ENCODE peak calls at places on chromosomes 16 and 17, in nine cellular contexts. One of them, this sample, is unnamed.

GRCh38 chr16:28189237-28189636 is 22.5 kb downstream of the XPO6 start:
- DNase-seq in Peyer's patch: no peak
- DNase-seq in transverse colon: no peak
- DNase-seq in BJ: no peak
- DNase-seq in fibroblast of mammary gland: peak
- DNase-seq in dorsolateral prefrontal cortex: no peak
- DNase-seq in foreskin fibroblast: peak
- DNase-seq in bronchial epithelial cell: peak
- DNase-seq in cardiac muscle cell: no peak
- DNase-seq in this sample: no peak

GRCh38 chr17:79769596-79770520 is 8.1 kb upstream of the CBX2 start:
- DNase-seq in foreskin fibroblast: no peak
- DNase-seq in dorsolateral prefrontal cortex: no peak
- DNase-seq in fibroblast of mammary gland: no peak
- DNase-seq in bronchial epithelial cell: no peak
- DNase-seq in BJ: no peak
- DNase-seq in cardiac muscle cell: no peak
- DNase-seq in Peyer's patch: no peak
- DNase-seq in transverse colon: no peak
- DNase-seq in this sample: no peak

GRCh38 chr16:85498607-85499006 is 114.5 kb upstream of the GSE1 start:
- DNase-seq in foreskin fibroblast: no peak
- DNase-seq in bronchial epithelial cell: no peak
- DNase-seq in dorsolateral prefrontal cortex: no peak
- DNase-seq in transverse colon: peak
- DNase-seq in fibroblast of mammary gland: no peak
- DNase-seq in Peyer's patch: peak
- DNase-seq in cardiac muscle cell: no peak
- DNase-seq in BJ: no peak
- DNase-seq in this sample: no peak

GRCh38 chr16:4682616-4683254 is 10.6 kb upstream of the NUDT16L1 start:
- DNase-seq in cardiac muscle cell: peak
- DNase-seq in foreskin fibroblast: peak
- DNase-seq in bronchial epithelial cell: peak
- DNase-seq in transverse colon: no peak
- DNase-seq in dorsolateral prefrontal cortex: peak
- DNase-seq in BJ: no peak
- DNase-seq in fibroblast of mammary gland: peak
- DNase-seq in Peyer's patch: peak
- DNase-seq in this sample: no peak

GRCh38 chr17:61758430-61758829 is 104.9 kb downstream of the BRIP1 start:
- DNase-seq in bronchial epithelial cell: no peak
- DNase-seq in transverse colon: no peak
- DNase-seq in BJ: no peak
- DNase-seq in fibroblast of mammary gland: no peak
- DNase-seq in dorsolateral prefrontal cortex: no peak
- DNase-seq in Peyer's patch: no peak
- DNase-seq in cardiac muscle cell: no peak
- DNase-seq in foreskin fibroblast: no peak
- DNase-seq in this sample: no peak

GRCh38 chr17:77400445-77400870 is 259.7 kb downstream of the SEC14L1 start:
- DNase-seq in transverse colon: no peak
- DNase-seq in fibroblast of mammary gland: no peak
- DNase-seq in dorsolateral prefrontal cortex: no peak
- DNase-seq in BJ: no peak
- DNase-seq in cardiac muscle cell: peak
- DNase-seq in foreskin fibroblast: peak
- DNase-seq in Peyer's patch: peak
- DNase-seq in bronchial epithelial cell: no peak
- DNase-seq in this sample: no peak

GRCh38 chr16:30902070-30902972 is 5.9 kb downstream of the CTF1 start:
- DNase-seq in transverse colon: peak
- DNase-seq in foreskin fibroblast: peak
- DNase-seq in dorsolateral prefrontal cortex: peak
- DNase-seq in cardiac muscle cell: peak
- DNase-seq in BJ: no peak
- DNase-seq in bronchial epithelial cell: peak
- DNase-seq in Peyer's patch: peak
- DNase-seq in fibroblast of mammary gland: peak
- DNase-seq in this sample: no peak

GRCh38 chr17:80855196-80855967 is 136.3 kb upstream of the CHMP6 start:
- DNase-seq in BJ: no peak
- DNase-seq in fibroblast of mammary gland: no peak
- DNase-seq in Peyer's patch: no peak
- DNase-seq in bronchial epithelial cell: no peak
- DNase-seq in transverse colon: peak
- DNase-seq in foreskin fibroblast: no peak
- DNase-seq in cardiac muscle cell: no peak
- DNase-seq in dorsolateral prefrontal cortex: no peak
- DNase-seq in this sample: no peak

GRCh38 chr16:67399218-67399733 is 6.0 kb upstream of the TPPP3 start:
- DNase-seq in foreskin fibroblast: peak
- DNase-seq in dorsolateral prefrontal cortex: no peak
- DNase-seq in BJ: no peak
- DNase-seq in fibroblast of mammary gland: no peak
- DNase-seq in cardiac muscle cell: peak
- DNase-seq in transverse colon: no peak
- DNase-seq in bronchial epithelial cell: no peak
- DNase-seq in Peyer's patch: peak
- DNase-seq in this sample: no peak

GRCh38 chr16:89557230-89557935 is 3.1 kb upstream of the RPL13 start:
- DNase-seq in dorsolateral prefrontal cortex: peak
- DNase-seq in cardiac muscle cell: peak
- DNase-seq in bronchial epithelial cell: peak
- DNase-seq in transverse colon: peak
- DNase-seq in foreskin fibroblast: peak
- DNase-seq in BJ: no peak
- DNase-seq in Peyer's patch: peak
- DNase-seq in fibroblast of mammary gland: peak
- DNase-seq in this sample: peak

GRCh38 chr17:72587156-72587555 is 466.3 kb downstream of the SOX9 start:
- DNase-seq in Peyer's patch: no peak
- DNase-seq in fibroblast of mammary gland: no peak
- DNase-seq in foreskin fibroblast: no peak
- DNase-seq in bronchial epithelial cell: peak
- DNase-seq in BJ: no peak
- DNase-seq in transverse colon: no peak
- DNase-seq in dorsolateral prefrontal cortex: no peak
- DNase-seq in cardiac muscle cell: no peak
- DNase-seq in this sample: no peak

GRCh38 chr17:72590382-72590781 is 469.6 kb downstream of the SOX9 start:
- DNase-seq in bronchial epithelial cell: peak
- DNase-seq in transverse colon: no peak
- DNase-seq in fibroblast of mammary gland: peak
- DNase-seq in cardiac muscle cell: no peak
- DNase-seq in BJ: no peak
- DNase-seq in foreskin fibroblast: peak
- DNase-seq in Peyer's patch: no peak
- DNase-seq in dorsolateral prefrontal cortex: no peak
- DNase-seq in this sample: no peak

GRCh38 chr17:72588961-72589360 is 468.1 kb downstream of the SOX9 start:
- DNase-seq in Peyer's patch: peak
- DNase-seq in fibroblast of mammary gland: peak
- DNase-seq in dorsolateral prefrontal cortex: peak
- DNase-seq in transverse colon: peak
- DNase-seq in cardiac muscle cell: no peak
- DNase-seq in BJ: no peak
- DNase-seq in bronchial epithelial cell: peak
- DNase-seq in foreskin fibroblast: no peak
- DNase-seq in this sample: no peak

GRCh38 chr17:72588561-72588960 is 467.7 kb downstream of the SOX9 start:
- DNase-seq in foreskin fibroblast: no peak
- DNase-seq in bronchial epithelial cell: no peak
- DNase-seq in cardiac muscle cell: no peak
- DNase-seq in Peyer's patch: no peak
- DNase-seq in BJ: no peak
- DNase-seq in transverse colon: no peak
- DNase-seq in dorsolateral prefrontal cortex: no peak
- DNase-seq in fibroblast of mammary gland: no peak
- DNase-seq in this sample: no peak

GRCh38 chr17:72587773-72588511 is 467.1 kb downstream of the SOX9 start:
- DNase-seq in transverse colon: peak
- DNase-seq in bronchial epithelial cell: peak
- DNase-seq in foreskin fibroblast: no peak
- DNase-seq in cardiac muscle cell: no peak
- DNase-seq in fibroblast of mammary gland: no peak
- DNase-seq in dorsolateral prefrontal cortex: no peak
- DNase-seq in Peyer's patch: no peak
- DNase-seq in BJ: no peak
- DNase-seq in this sample: no peak
- TF ChIP-seq CTCF in transverse colon: peak
- TF ChIP-seq CTCF in bronchial epithelial cell: no peak
- TF ChIP-seq CTCF in foreskin fibroblast: no peak
- TF ChIP-seq CTCF in cardiac muscle cell: peak
- TF ChIP-seq CTCF in fibroblast of mammary gland: no peak
- TF ChIP-seq CTCF in dorsolateral prefrontal cortex: no peak
- TF ChIP-seq CTCF in Peyer's patch: no peak
- TF ChIP-seq CTCF in BJ: peak
- TF ChIP-seq CTCF in this sample: no peak

GRCh38 chr17:43609613-43610385 is 51.9 kb downstream of the MEOX1 start:
- DNase-seq in fibroblast of mammary gland: peak
- DNase-seq in foreskin fibroblast: peak
- DNase-seq in cardiac muscle cell: no peak
- DNase-seq in dorsolateral prefrontal cortex: no peak
- DNase-seq in bronchial epithelial cell: no peak
- DNase-seq in Peyer's patch: no peak
- DNase-seq in transverse colon: no peak
- DNase-seq in BJ: no peak
- DNase-seq in this sample: no peak
- H3K4me3 ChIP-seq in fibroblast of mammary gland: no peak
- H3K4me3 ChIP-seq in foreskin fibroblast: no peak
- H3K4me3 ChIP-seq in cardiac muscle cell: no peak
- H3K4me3 ChIP-seq in dorsolateral prefrontal cortex: no peak
- H3K4me3 ChIP-seq in bronchial epithelial cell: no peak
- H3K4me3 ChIP-seq in Peyer's patch: no peak
- H3K4me3 ChIP-seq in transverse colon: no peak
- H3K4me3 ChIP-seq in BJ: no peak
- H3K4me3 ChIP-seq in this sample: no peak

GRCh38 chr17:37743875-37744632 is 805 bp downstream of the HNF1B start:
- DNase-seq in dorsolateral prefrontal cortex: no peak
- DNase-seq in cardiac muscle cell: peak
- DNase-seq in foreskin fibroblast: no peak
- DNase-seq in bronchial epithelial cell: no peak
- DNase-seq in transverse colon: peak
- DNase-seq in Peyer's patch: peak
- DNase-seq in fibroblast of mammary gland: no peak
- DNase-seq in BJ: no peak
- DNase-seq in this sample: no peak
- TF ChIP-seq CTCF in dorsolateral prefrontal cortex: no peak
- TF ChIP-seq CTCF in cardiac muscle cell: no peak
- TF ChIP-seq CTCF in foreskin fibroblast: no peak
- TF ChIP-seq CTCF in bronchial epithelial cell: no peak
- TF ChIP-seq CTCF in transverse colon: no peak
- TF ChIP-seq CTCF in Peyer's patch: no peak
- TF ChIP-seq CTCF in fibroblast of mammary gland: no peak
- TF ChIP-seq CTCF in BJ: no peak
- TF ChIP-seq CTCF in this sample: no peak

GRCh38 chr16:56448005-56448404 is 3.1 kb downstream of the NUDT21 start:
- DNase-seq in Peyer's patch: no peak
- DNase-seq in BJ: no peak
- DNase-seq in foreskin fibroblast: no peak
- DNase-seq in dorsolateral prefrontal cortex: no peak
- DNase-seq in cardiac muscle cell: no peak
- DNase-seq in transverse colon: no peak
- DNase-seq in fibroblast of mammary gland: no peak
- DNase-seq in bronchial epithelial cell: no peak
- DNase-seq in this sample: no peak
- H3K4me3 ChIP-seq in Peyer's patch: no peak
- H3K4me3 ChIP-seq in BJ: no peak
- H3K4me3 ChIP-seq in foreskin fibroblast: no peak
- H3K4me3 ChIP-seq in dorsolateral prefrontal cortex: no peak
- H3K4me3 ChIP-seq in cardiac muscle cell: no peak
- H3K4me3 ChIP-seq in transverse colon: no peak
- H3K4me3 ChIP-seq in fibroblast of mammary gland: no peak
- H3K4me3 ChIP-seq in bronchial epithelial cell: no peak
- H3K4me3 ChIP-seq in this sample: no peak

GRCh38 chr17:19713462-19713861 is 2.9 kb downstream of the SLC47A2 start:
- DNase-seq in cardiac muscle cell: no peak
- DNase-seq in transverse colon: no peak
- DNase-seq in fibroblast of mammary gland: no peak
- DNase-seq in BJ: no peak
- DNase-seq in Peyer's patch: no peak
- DNase-seq in foreskin fibroblast: no peak
- DNase-seq in bronchial epithelial cell: no peak
- DNase-seq in dorsolateral prefrontal cortex: no peak
- DNase-seq in this sample: no peak
- TF ChIP-seq CTCF in cardiac muscle cell: no peak
- TF ChIP-seq CTCF in transverse colon: no peak
- TF ChIP-seq CTCF in fibroblast of mammary gland: peak
- TF ChIP-seq CTCF in BJ: peak
- TF ChIP-seq CTCF in Peyer's patch: no peak
- TF ChIP-seq CTCF in foreskin fibroblast: peak
- TF ChIP-seq CTCF in bronchial epithelial cell: no peak
- TF ChIP-seq CTCF in dorsolateral prefrontal cortex: no peak
- TF ChIP-seq CTCF in this sample: no peak

DNA sequence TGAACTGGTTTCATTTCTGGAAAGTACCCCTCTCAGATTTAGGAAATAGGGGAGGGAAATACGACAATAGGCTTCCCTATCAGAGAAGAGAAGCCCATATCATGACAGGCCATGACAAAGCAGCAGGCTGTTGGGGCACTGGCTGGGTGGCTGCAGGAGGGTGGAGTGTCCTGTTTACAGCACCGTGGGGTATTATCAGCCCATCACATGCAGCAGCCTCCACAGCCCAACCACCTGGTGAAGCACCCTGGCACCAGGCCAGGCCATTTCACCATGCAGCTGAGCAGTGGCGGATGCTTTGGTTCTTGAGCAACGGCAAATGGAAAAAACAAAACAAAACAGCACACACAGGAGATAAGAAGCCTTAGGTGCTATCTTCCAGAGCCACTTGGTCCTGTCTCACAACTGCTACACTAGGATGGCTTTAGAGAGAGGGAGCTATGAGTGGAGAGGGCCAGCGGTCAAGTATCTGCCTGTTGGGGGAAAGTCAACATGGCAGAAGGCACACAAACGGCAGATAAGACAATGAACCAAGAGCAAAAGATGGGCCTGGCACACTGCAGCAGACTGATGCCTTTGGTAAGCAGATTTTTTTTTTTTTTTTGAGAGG is 24.2 kb downstream of the FAM117A start:
- DNase-seq in transverse colon: peak
- DNase-seq in dorsolateral prefrontal cortex: peak
- DNase-seq in fibroblast of mammary gland: peak
- DNase-seq in bronchial epithelial cell: peak
- DNase-seq in BJ: no peak
- DNase-seq in cardiac muscle cell: peak
- DNase-seq in foreskin fibroblast: peak
- DNase-seq in Peyer's patch: peak
- DNase-seq in this sample: no peak
- H3K4me3 ChIP-seq in transverse colon: no peak
- H3K4me3 ChIP-seq in dorsolateral prefrontal cortex: no peak
- H3K4me3 ChIP-seq in fibroblast of mammary gland: no peak
- H3K4me3 ChIP-seq in bronchial epithelial cell: no peak
- H3K4me3 ChIP-seq in BJ: no peak
- H3K4me3 ChIP-seq in cardiac muscle cell: no peak
- H3K4me3 ChIP-seq in foreskin fibroblast: no peak
- H3K4me3 ChIP-seq in Peyer's patch: no peak
- H3K4me3 ChIP-seq in this sample: no peak

This sample was measured in AG04449.